ENCODE peak calls at places on chromosomes 11 and 22, in ten cellular contexts. Y, G, B, K, V, P, M, T, N and R are unnamed samples.

GRCh38 chr22:33006220-33006954 is 51.8 kb downstream of the SYN3 start:
- DNase-seq in Y (no peak), G (peak; percentile 30), B (no peak), K (no peak), V (no peak), P (no peak), M (no peak), T (no peak), N (no peak), R (peak; percentile 75)

GRCh38 chr22:38243007-38243775 is 29.6 kb downstream of the TMEM184B start:
- DNase-seq in Y (no peak), G (no peak), B (no peak), K (peak; percentile 89), V (no peak), P (no peak), M (peak; percentile 51), T (peak; percentile 57), N (peak; percentile 57), R (peak; percentile 47)

GRCh38 chr11:59866397-59866796 is at the start of gene TCN1:
- DNase-seq in Y (no peak), G (no peak), B (no peak), K (no peak), V (no peak), P (no peak), M (no peak), T (peak; percentile 35), N (peak; percentile 56), R (peak; percentile 84)

GRCh38 chr11:67646535-67647336 is 3.8 kb downstream of the ACY3 start:
- DNase-seq in Y (peak; percentile 63), G (no peak), B (no peak), K (no peak), V (no peak), P (no peak), M (no peak), T (no peak), N (no peak), R (no peak)

GRCh38 chr11:6285019-6285418 is 25.4 kb downstream of the CCKBR start:
- DNase-seq in Y (no peak), G (no peak), B (no peak), K (no peak), V (no peak), P (no peak), M (no peak), T (no peak), N (no peak), R (no peak)

GRCh38 chr11:6635082-6635932 is 16.1 kb upstream of the TPP1 start:
- DNase-seq in Y (no peak), G (no peak), B (no peak), K (peak; percentile 82), V (peak; percentile 51), P (peak; percentile 36), M (no peak), T (peak; percentile 67), N (no peak), R (no peak)

GRCh38 chr11:20156280-20156875 is 3.9 kb downstream of the DBX1 start:
- DNase-seq in Y (no peak), G (no peak), B (peak; percentile 47), K (no peak), V (peak; percentile 14), P (no peak), M (no peak), T (no peak), N (no peak), R (no peak)

GRCh38 chr11:121367434-121367833 is 74.9 kb downstream of the SC5D start:
- DNase-seq in Y (no peak), G (no peak), B (peak; percentile 58), K (peak; percentile 31), V (no peak), P (peak; percentile 7), M (no peak), T (peak; percentile 8), N (no peak), R (no peak)

GRCh38 chr22:32708835-32709234 is 92.7 kb upstream of the TIMP3 start:
- DNase-seq in Y (peak; percentile 77), G (no peak), B (no peak), K (no peak), V (peak; percentile 51), P (peak; percentile 44), M (no peak), T (no peak), N (no peak), R (no peak)

GRCh38 chr11:57566564-57567209 is 785 bp downstream of the UBE2L6 start:
- DNase-seq in Y (no peak), G (no peak), B (no peak), K (peak; percentile 3), V (no peak), P (peak; percentile 5), M (no peak), T (no peak), N (no peak), R (no peak)

GRCh38 chr11:19812096-19812495 is 99.5 kb downstream of the NAV2 start:
- DNase-seq in Y (no peak), G (no peak), B (no peak), K (no peak), V (no peak), P (no peak), M (no peak), T (no peak), N (no peak), R (no peak)

GRCh38 chr11:44484211-44484610 is 81.3 kb upstream of the CD82 start:
- DNase-seq in Y (no peak), G (no peak), B (no peak), K (no peak), V (no peak), P (peak; percentile 7), M (no peak), T (peak; percentile 30), N (peak; percentile 38), R (peak; percentile 17)

GRCh38 chr11:38153985-38154384 is 1555.9 kb upstream of the RAG2 start:
- DNase-seq in Y (no peak), G (no peak), B (no peak), K (no peak), V (no peak), P (no peak), M (no peak), T (no peak), N (no peak), R (no peak)

GRCh38 chr22:46262449-46263207 is 515 bp downstream of the PKDREJ start:
- DNase-seq in Y (peak; percentile 82), G (no peak), B (no peak), K (peak; percentile 60), V (peak; percentile 77), P (peak; percentile 29), M (no peak), T (peak; percentile 59), N (no peak), R (peak; percentile 58)

GRCh38 chr11:64862914-64863313 is 15.5 kb downstream of the EHD1 start:
- DNase-seq in Y (peak; percentile 77), G (no peak), B (no peak), K (peak; percentile 56), V (no peak), P (no peak), M (no peak), T (no peak), N (no peak), R (no peak)

GRCh38 chr11:114079406-114080072 is 20.0 kb downstream of the ZBTB16 start:
- DNase-seq in Y (no peak), G (no peak), B (no peak), K (peak; percentile 49), V (peak; percentile 51), P (no peak), M (no peak), T (peak; percentile 59), N (no peak), R (no peak)

GRCh38 chr22:50399751-50400331 is 56.7 kb downstream of the PPP6R2 start:
- DNase-seq in Y (no peak), G (no peak), B (no peak), K (no peak), V (peak; percentile 46), P (no peak), M (no peak), T (peak; percentile 18), N (peak; percentile 49), R (no peak)

GRCh38 chr11:8794677-8795103 is 112.1 kb downstream of the RPL27A start:
- DNase-seq in Y (no peak), G (no peak), B (no peak), K (no peak), V (no peak), P (no peak), M (no peak), T (no peak), N (peak; percentile 27), R (no peak)
- H3K4me3 ChIP-seq in Y (no peak overlapping the region), G (no peak overlapping the region), B (no peak overlapping the region), K (no peak overlapping the region), V (no peak overlapping the region), P (no peak overlapping the region), M (no peak overlapping the region), T (no peak overlapping the region), N (no peak overlapping the region), R (no peak overlapping the region)

GRCh38 chr11:126992065-126992803 is 8.3 kb downstream of the KIRREL3 start:
- DNase-seq in Y (no peak), G (no peak), B (no peak), K (peak; percentile 51), V (no peak), P (peak; percentile 90), M (no peak), T (peak; percentile 87), N (peak; percentile 86), R (peak; percentile 46)
- H3K4me3 ChIP-seq in Y (no peak overlapping the region), G (no peak overlapping the region), B (no peak overlapping the region), K (no peak overlapping the region), V (no peak overlapping the region), P (no peak overlapping the region), M (no peak overlapping the region), T (no peak overlapping the region), N (peak overlapping the region; percentile 28), R (no peak overlapping the region)

GRCh38 chr11:34197256-34197655 is 91.8 kb downstream of the NAT10 start:
- DNase-seq in Y (no peak), G (no peak), B (no peak), K (no peak), V (no peak), P (no peak), M (no peak), T (no peak), N (no peak), R (no peak)
- H3K4me3 ChIP-seq in Y (no peak overlapping the region), G (no peak overlapping the region), B (no peak overlapping the region), K (no peak overlapping the region), V (no peak overlapping the region), P (no peak overlapping the region), M (no peak overlapping the region), T (no peak overlapping the region), N (no peak overlapping the region), R (no peak overlapping the region)

DNA sequence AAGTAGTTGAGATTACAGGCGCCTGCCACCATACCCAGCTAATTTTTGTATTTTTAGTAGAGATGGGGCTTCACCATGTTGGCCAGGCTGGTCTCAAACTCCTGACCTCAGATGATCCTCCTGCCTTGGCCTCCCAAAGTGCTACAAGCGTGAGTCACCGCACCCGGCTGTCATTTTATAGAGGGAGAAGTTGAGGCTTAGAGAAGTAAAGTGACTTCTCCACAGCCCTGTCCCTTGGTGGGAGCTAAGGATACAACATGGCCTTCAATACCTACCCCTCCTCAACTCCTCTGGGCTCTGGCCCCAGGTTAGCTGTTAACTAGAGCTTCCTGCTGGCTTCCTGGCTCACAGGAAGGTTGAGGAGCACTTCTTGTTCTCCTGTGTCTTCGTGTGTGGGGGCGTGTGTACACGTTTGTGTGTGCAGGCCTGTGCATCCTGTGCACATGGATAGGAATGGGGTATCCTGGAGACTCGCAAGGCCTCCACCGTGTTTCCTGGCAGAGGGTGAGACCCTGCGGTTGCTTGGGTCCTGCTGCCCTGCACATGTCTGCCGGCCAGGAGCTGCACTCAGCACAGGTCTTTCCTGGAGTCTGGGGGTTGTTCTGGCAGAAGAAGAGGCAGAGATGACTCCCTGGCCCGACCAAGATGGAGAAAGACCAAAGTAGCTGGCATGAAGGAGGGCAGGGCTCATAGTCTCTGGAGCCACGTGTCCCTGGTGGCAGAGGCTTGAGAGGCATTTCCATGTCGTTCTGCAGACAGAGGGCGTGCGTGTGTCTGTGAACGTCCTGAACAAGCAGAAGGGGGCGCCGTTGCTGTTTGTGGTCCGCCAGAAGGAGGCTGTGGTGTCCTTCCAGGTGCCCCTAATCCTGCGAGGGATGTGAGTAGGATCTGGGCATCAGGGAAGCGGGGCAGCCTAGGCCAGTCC is 2.4 kb downstream of the SIDT2 start:
- DNase-seq in Y (peak; percentile 89), G (peak; percentile 60), B (peak; percentile 60), K (peak; percentile 77), V (peak; percentile 71), P (peak; percentile 80), M (peak; percentile 88), T (peak; percentile 81), N (peak; percentile 87), R (peak; percentile 82)
- H3K4me3 ChIP-seq in Y (peak overlapping the region; percentile 97), G (no peak overlapping the region), B (peak overlapping the region; percentile 24), K (no peak overlapping the region), V (peak overlapping the region; percentile 90), P (peak overlapping the region; percentile 18), M (peak overlapping the region; percentile 99), T (no peak overlapping the region), N (no peak overlapping the region), R (no peak overlapping the region)